ENCODE peak calls at places on chromosome 13, in nine cellular contexts. X is tibial artery, F is breast epithelium, N is endothelial cell, T is AG09319, K is nephron progenitor cell, B is BJ, D is thoracic aorta, G is fibroblast of mammary gland. R is an unnamed sample.

GRCh38 chr13:72295173-72295572 is 428.2 kb upstream of the DACH1 start:
- DNase-seq in B (no peak), G (peak; percentile 22), D (no peak), F (no peak), T (no peak), X (no peak), N (peak; percentile 5), K (no peak), R (peak; percentile 20)

GRCh38 chr13:87792878-87793277 is 121.7 kb downstream of the SLITRK5 start:
- DNase-seq in B (no peak), G (no peak), D (no peak), N (no peak), K (no peak), T (no peak), F (no peak), X (no peak), R (no peak)

GRCh38 chr13:98458431-98458830 is 118.5 kb downstream of the STK24 start:
- DNase-seq in K (peak; percentile 35), X (no peak), F (no peak), T (no peak), N (no peak), G (no peak), D (no peak), B (no peak), R (no peak)

GRCh38 chr13:39263531-39263930 is 225.3 kb downstream of the NHLRC3 start:
- DNase-seq in N (no peak), D (no peak), X (no peak), G (no peak), F (no peak), K (no peak), T (no peak), B (no peak), R (no peak)

GRCh38 chr13:22933571-22934181 is 247.1 kb upstream of the SGCG start:
- DNase-seq in F (no peak), N (no peak), D (no peak), G (no peak), K (no peak), B (no peak), X (no peak), T (no peak), R (no peak)

GRCh38 chr13:27696731-27697130 is 75.0 kb downstream of the POLR1D start:
- DNase-seq in F (no peak), X (no peak), K (no peak), N (no peak), D (no peak), G (no peak), B (no peak), T (no peak), R (no peak)

GRCh38 chr13:66778461-66778860 is 451.7 kb downstream of the PCDH9 start:
- DNase-seq in G (peak; percentile 2), T (no peak), N (no peak), D (no peak), X (no peak), B (no peak), K (no peak), F (no peak), R (peak; percentile 7)

GRCh38 chr13:70338608-70339007 is 230.4 kb upstream of the KLHL1 start:
- DNase-seq in F (no peak), N (no peak), K (no peak), T (no peak), B (no peak), D (no peak), G (no peak), X (no peak), R (no peak)

GRCh38 chr13:112873851-112874750 is 94.9 kb upstream of the MCF2L start:
- DNase-seq in F (peak; percentile 45), N (peak; percentile 84), T (peak; percentile 14), B (no peak), X (peak; percentile 78), D (no peak), G (peak; percentile 58), K (peak; percentile 90), R (peak; percentile 65)

GRCh38 chr13:26280822-26281221 is 26.9 kb downstream of the CDK8 start:
- DNase-seq in K (no peak), N (no peak), T (no peak), D (no peak), B (no peak), X (no peak), F (no peak), G (no peak), R (peak; percentile 22)

GRCh38 chr13:80945328-80945727 is 604.4 kb upstream of the SPRY2 start:
- DNase-seq in X (no peak), N (peak; percentile 37), T (no peak), G (no peak), B (no peak), D (no peak), K (peak; percentile 28), F (no peak), R (no peak)

GRCh38 chr13:112333756-112334543 is 42.2 kb upstream of the SPACA7 start:
- DNase-seq in D (no peak), G (peak; percentile 11), T (no peak), F (no peak), X (no peak), N (no peak), K (no peak), B (no peak), R (no peak)

GRCh38 chr13:80473695-80474094 is 132.8 kb upstream of the SPRY2 start:
- DNase-seq in G (peak; percentile 87), B (no peak), X (no peak), D (no peak), K (no peak), F (no peak), N (no peak), T (peak; percentile 15), R (peak; percentile 71)

GRCh38 chr13:41267106-41267505 is 3.7 kb upstream of the MTRF1 start:
- DNase-seq in B (no peak), F (no peak), G (no peak), D (no peak), K (no peak), T (no peak), X (no peak), N (no peak), R (no peak)

GRCh38 chr13:97275265-97275664 is 53.1 kb downstream of the MBNL2 start:
- DNase-seq in N (no peak), F (no peak), X (no peak), T (peak; percentile 49), D (no peak), B (peak; percentile 68), K (no peak), G (peak; percentile 93), R (peak; percentile 92)

GRCh38 chr13:97388385-97388784 is 45.6 kb upstream of the RAP2A start:
- DNase-seq in T (no peak), G (no peak), B (no peak), D (no peak), X (no peak), N (no peak), K (no peak), F (no peak), R (no peak)

GRCh38 chr13:51856027-51856736 is 5.6 kb upstream of the CCDC70 start:
- DNase-seq in K (no peak), N (no peak), D (no peak), B (no peak), F (no peak), G (no peak), X (no peak), T (no peak), R (no peak)

GRCh38 chr13:85333511-85333910 is 465.7 kb downstream of the SLITRK6 start:
- DNase-seq in K (no peak), X (no peak), F (no peak), B (no peak), D (no peak), N (no peak), G (no peak), T (no peak), R (no peak)

GRCh38 chr13:24740014-24740890 is 23.7 kb upstream of the RNF17 start:
- DNase-seq in G (no peak), B (no peak), X (no peak), D (no peak), K (no peak), N (no peak), T (no peak), F (no peak), R (no peak)

GRCh38 chr13:24741791-24742190 is 22.2 kb upstream of the RNF17 start:
- DNase-seq in B (no peak), G (no peak), D (no peak), X (no peak), T (no peak), F (no peak), N (no peak), K (no peak), R (no peak)

GRCh38 chr13:24742294-24742693 is 21.7 kb upstream of the RNF17 start:
- DNase-seq in N (no peak), F (no peak), B (no peak), X (no peak), T (no peak), D (no peak), K (peak; percentile 37), G (no peak), R (no peak)

GRCh38 chr13:24742986-24743385 is 21.0 kb upstream of the RNF17 start:
- DNase-seq in T (no peak), X (no peak), N (no peak), F (no peak), K (no peak), D (no peak), B (no peak), G (no peak), R (no peak)

GRCh38 chr13:24741016-24741662 is 22.8 kb upstream of the RNF17 start:
- DNase-seq in N (no peak), K (no peak), X (no peak), D (no peak), B (no peak), G (no peak), F (no peak), T (no peak), R (no peak)
- TF ChIP-seq CTCF in N (peak; percentile 20), K (no peak), X (no peak), D (no peak), B (peak; percentile 23), G (peak; percentile 29), F (no peak), T (peak; percentile 9), R (peak; percentile 9)

GRCh38 chr13:43804461-43805070 is 17.8 kb upstream of the ENOX1 start:
- DNase-seq in K (no peak), X (no peak), N (peak; percentile 42), D (no peak), F (no peak), T (no peak), B (no peak), G (peak; percentile 89), R (peak; percentile 90)
- TF ChIP-seq CTCF in K (peak; percentile 58), X (peak; percentile 70), N (peak; percentile 72), D (peak; percentile 47), F (peak; percentile 58), T (peak; percentile 34), B (peak; percentile 37), G (peak; percentile 40), R (peak; percentile 42)

GRCh38 chr13:29922281-29922821 is 71.9 kb upstream of the UBL3 start:
- DNase-seq in D (no peak), B (no peak), T (no peak), G (peak; percentile 73), X (no peak), F (no peak), K (no peak), N (no peak), R (peak; percentile 69)
- TF ChIP-seq CTCF in D (no peak), B (no peak), T (no peak), G (no peak), X (no peak), F (no peak), K (no peak), N (no peak), R (no peak)

DNA sequence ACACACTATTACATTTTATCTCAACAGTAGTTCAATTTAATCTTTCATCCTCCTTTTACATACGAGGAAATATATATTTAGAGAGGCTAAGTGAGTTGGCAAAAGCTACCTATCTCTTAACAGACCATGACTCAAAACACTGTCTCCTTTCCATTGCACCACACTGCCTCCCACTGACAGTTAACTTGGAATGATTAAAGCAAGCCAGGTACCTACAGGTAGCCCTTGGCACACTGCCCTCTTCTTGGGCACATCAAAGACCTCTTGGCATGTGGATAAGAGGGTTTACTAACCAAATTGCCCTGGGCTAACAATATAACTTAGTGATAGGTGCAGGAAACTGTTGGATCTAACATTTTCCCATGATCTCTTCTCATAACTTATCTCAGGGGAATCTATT is 1.9 kb downstream of the ABHD13 start:
- DNase-seq in N (no peak), X (no peak), T (no peak), F (no peak), G (no peak), K (no peak), B (no peak), D (no peak), R (no peak)
- TF ChIP-seq CTCF in N (no peak), X (no peak), T (no peak), F (no peak), G (no peak), K (no peak), B (no peak), D (no peak), R (no peak)